ENCODE peak calls at places on chromosomes 11 and 22, in six cellular contexts. J, V, G, N, S and I are unnamed samples.

GRCh38 chr11:48116843-48117242 is 99.8 kb upstream of the OR4B1 start:
- DNase-seq in J (no peak), N (no peak), V (peak), S (no peak), G (no peak), I (no peak)

GRCh38 chr11:64842851-64843841 is 1.3 kb downstream of the CDC42BPG start:
- DNase-seq in G (no peak), N (no peak), V (no peak), J (peak), S (no peak), I (no peak)

GRCh38 chr11:69385832-69386415 is 92.0 kb downstream of the MYEOV start:
- DNase-seq in G (peak), S (no peak), V (no peak), N (no peak), J (peak), I (no peak)

GRCh38 chr22:49577168-49578060 is 250.3 kb downstream of the BRD1 start:
- DNase-seq in N (no peak), J (peak), V (no peak), G (peak), S (no peak), I (no peak)

GRCh38 chr11:76939219-76939631 is 78.5 kb downstream of the ACER3 start:
- DNase-seq in S (no peak), V (no peak), J (no peak), N (no peak), G (no peak), I (no peak)

GRCh38 chr22:30290679-30291333 is 1.5 kb upstream of the CASTOR1 start:
- DNase-seq in N (no peak), S (no peak), J (peak), V (peak), G (peak), I (no peak)

GRCh38 chr11:34749666-34750659 is 129.1 kb downstream of the EHF start:
- DNase-seq in S (no peak), N (no peak), V (no peak), J (peak), G (no peak), I (no peak)

GRCh38 chr11:71488086-71488967 is 35.3 kb downstream of the NADSYN1 start:
- DNase-seq in J (no peak), G (no peak), V (no peak), S (no peak), N (no peak), I (no peak)

GRCh38 chr11:117832511-117832910 is 8.0 kb upstream of the FXYD2 start:
- DNase-seq in N (no peak), S (no peak), J (peak), V (no peak), G (no peak), I (no peak)

GRCh38 chr11:18934195-18934808 is 4.9 kb downstream of the MRGPRX1 start:
- DNase-seq in S (no peak), J (no peak), V (no peak), G (no peak), N (no peak), I (no peak)

GRCh38 chr11:68694404-68695297 is 10.3 kb downstream of the GAL start:
- DNase-seq in S (no peak), J (no peak), V (no peak), N (no peak), G (no peak), I (no peak)

GRCh38 chr11:121671276-121672168 is 218.8 kb upstream of the SORL1-AS1 start:
- DNase-seq in N (no peak), V (no peak), J (peak), S (no peak), G (no peak), I (no peak)

GRCh38 chr11:71336176-71336995 is 84.0 kb upstream of the SHANK2 start:
- DNase-seq in S (no peak), J (no peak), V (no peak), G (no peak), N (no peak), I (no peak)

GRCh38 chr11:12086271-12087074 is 23.9 kb upstream of the MICAL2 start:
- DNase-seq in S (no peak), G (no peak), J (peak), V (no peak), N (no peak), I (no peak)

GRCh38 chr11:13486926-13487660 is 8.7 kb downstream of the PTH start:
- DNase-seq in G (no peak), J (peak), S (no peak), N (no peak), V (peak), I (peak)

GRCh38 chr22:20580611-20581502 is 73.4 kb downstream of the MED15 start:
- DNase-seq in G (no peak), V (no peak), S (no peak), N (no peak), J (no peak), I (no peak)

GRCh38 chr11:72058416-72059034 is 21.8 kb downstream of the NUMA1 start:
- DNase-seq in N (no peak), G (no peak), J (peak), V (no peak), S (no peak), I (no peak)

GRCh38 chr11:57325735-57326048 is 940 bp upstream of the TNKS1BP1 start:
- DNase-seq in S (no peak), J (peak), V (no peak), N (no peak), G (no peak), I (no peak)

GRCh38 chr11:70104961-70105360 is 26.8 kb downstream of the ANO1 start:
- DNase-seq in V (no peak), J (no peak), G (no peak), S (no peak), N (no peak), I (no peak)

GRCh38 chr22:41963453-41964105 is 5.7 kb upstream of the SEPTIN3 start:
- DNase-seq in V (no peak), G (no peak), S (no peak), J (no peak), N (no peak), I (no peak)

GRCh38 chr11:84564180-84564866 is 1062.8 kb downstream of the DLG2 start:
- DNase-seq in J (peak), G (no peak), S (peak), V (peak), N (no peak), I (no peak)

GRCh38 chr11:66192181-66192888 is 76.1 kb upstream of the RAB1B start:
- DNase-seq in S (no peak), V (no peak), N (no peak), J (no peak), G (no peak), I (no peak)

GRCh38 chr22:39389420-39389819 is 10.2 kb upstream of the TAB1 start:
- DNase-seq in J (no peak), N (no peak), S (no peak), V (no peak), G (no peak), I (no peak)

GRCh38 chr11:68212421-68213134 is 518 bp downstream of the KMT5B start:
- DNase-seq in G (peak), V (peak), N (no peak), J (peak), S (peak), I (peak)

GRCh38 chr11:112617089-112617407 is 344.2 kb upstream of the NCAM1 start:
- DNase-seq in V (no peak), G (no peak), S (no peak), N (no peak), J (no peak), I (no peak)

GRCh38 chr22:37304595-37305343 is 22.5 kb downstream of the CYTH4 start:
- DNase-seq in S (no peak), N (no peak), V (no peak), J (peak), G (no peak), I (no peak)

GRCh38 chr11:67278939-67279588 is 10.0 kb upstream of the ANKRD13D start:
- DNase-seq in J (no peak), N (no peak), G (no peak), S (no peak), V (no peak), I (no peak)

GRCh38 chr11:109304159-109304558 is 117.8 kb upstream of the C11orf87 start:
- DNase-seq in N (no peak), G (no peak), V (no peak), S (no peak), J (no peak), I (no peak)

GRCh38 chr11:28581286-28582242 is 473.4 kb downstream of the METTL15 start:
- DNase-seq in N (no peak), G (no peak), J (no peak), S (no peak), V (no peak), I (no peak)
- TF ChIP-seq CTCF in N (no peak), G (peak), J (no peak), S (no peak), V (no peak), I (no peak)

GRCh38 chr11:78870655-78871054 is 296.0 kb upstream of the NARS2 start:
- DNase-seq in N (no peak), V (no peak), S (no peak), G (no peak), J (no peak), I (no peak)
- TF ChIP-seq CTCF in N (no peak), V (no peak), S (no peak), G (no peak), J (no peak), I (no peak)

GRCh38 chr22:46853191-46853590 is 90.7 kb downstream of the TBC1D22A start:
- DNase-seq in N (no peak), J (no peak), G (no peak), V (no peak), S (no peak), I (no peak)
- TF ChIP-seq CTCF in N (no peak), J (no peak), G (no peak), V (no peak), S (no peak), I (no peak)

GRCh38 chr11:2317354-2318050 is 15.7 kb downstream of the TSPAN32 start:
- DNase-seq in S (no peak), J (no peak), N (no peak), V (no peak), G (peak), I (no peak)
- TF ChIP-seq CTCF in S (no peak), J (no peak), N (no peak), V (no peak), G (no peak), I (no peak)